ENCODE peak calls at places on chromosomes 11 and 22, in eight cellular contexts. Z, Y, M, Q, E, F, T and H are unnamed samples.

GRCh38 chr11:107747622-107748021 is 35.8 kb upstream of the SLN start:
- DNase-seq in Z (no peak), Y (no peak), M (no peak), Q (peak), E (no peak), F (no peak), T (no peak), H (no peak)

GRCh38 chr22:20031732-20032406 is 11.0 kb downstream of the TANGO2 start:
- DNase-seq in Z (no peak), Y (no peak), M (no peak), Q (no peak), E (no peak), F (peak), T (no peak), H (no peak)

GRCh38 chr11:14012836-14013235 is 50.3 kb downstream of the SPON1 start:
- DNase-seq in Z (no peak), Y (no peak), M (no peak), Q (no peak), E (no peak), F (no peak), T (no peak), H (no peak)

GRCh38 chr11:47716692-47717091 is 1.5 kb upstream of the AGBL2 start:
- DNase-seq in Z (peak), Y (no peak), M (no peak), Q (peak), E (no peak), F (no peak), T (no peak), H (no peak)

GRCh38 chr11:45336136-45336535 is 50.0 kb upstream of the SYT13 start:
- DNase-seq in Z (no peak), Y (no peak), M (no peak), Q (no peak), E (no peak), F (no peak), T (no peak), H (peak)

GRCh38 chr11:124928942-124929663 is 6.7 kb downstream of the HEPACAM start:
- DNase-seq in Z (no peak), Y (no peak), M (no peak), Q (no peak), E (no peak), F (no peak), T (no peak), H (no peak)

GRCh38 chr11:115159122-115159665 is 345.0 kb downstream of the CADM1 start:
- DNase-seq in Z (no peak), Y (no peak), M (no peak), Q (no peak), E (no peak), F (no peak), T (no peak), H (no peak)

GRCh38 chr22:41732096-41732772 is 32.9 kb downstream of the MEI1 start:
- DNase-seq in Z (no peak), Y (no peak), M (no peak), Q (no peak), E (no peak), F (no peak), T (no peak), H (no peak)

GRCh38 chr22:23570681-23571080 is 9.4 kb downstream of the IGLL1 start:
- DNase-seq in Z (no peak), Y (peak), M (no peak), Q (no peak), E (no peak), F (no peak), T (no peak), H (no peak)

GRCh38 chr11:68741536-68741935 is 9.8 kb downstream of the TESMIN start:
- DNase-seq in Z (no peak), Y (no peak), M (no peak), Q (no peak), E (no peak), F (no peak), T (no peak), H (no peak)

GRCh38 chr11:444397-445144 is 2.8 kb upstream of the ANO9 start:
- DNase-seq in Z (no peak), Y (peak), M (no peak), Q (no peak), E (peak), F (no peak), T (no peak), H (no peak)

GRCh38 chr11:132718711-132719641 is 813.3 kb downstream of the OPCML start:
- DNase-seq in Z (no peak), Y (no peak), M (no peak), Q (no peak), E (no peak), F (no peak), T (no peak), H (no peak)

GRCh38 chr11:117970400-117971024 is 15.7 kb upstream of the IL10RA start:
- DNase-seq in Z (no peak), Y (peak), M (no peak), Q (no peak), E (peak), F (no peak), T (no peak), H (no peak)

GRCh38 chr11:44950036-44950624 is 553 bp downstream of the TP53I11 start:
- DNase-seq in Z (no peak), Y (peak), M (peak), Q (peak), E (no peak), F (no peak), T (no peak), H (no peak)

GRCh38 chr11:110704210-110704864 is 7.9 kb downstream of the ARHGAP20 start:
- DNase-seq in Z (no peak), Y (no peak), M (no peak), Q (no peak), E (no peak), F (no peak), T (no peak), H (no peak)

GRCh38 chr11:91749231-91749630 is 475.4 kb upstream of the FAT3 start:
- DNase-seq in Z (no peak), Y (no peak), M (no peak), Q (no peak), E (no peak), F (peak), T (no peak), H (no peak)

GRCh38 chr11:71420455-71421241 is 27.5 kb downstream of the DHCR7 start:
- DNase-seq in Z (peak), Y (no peak), M (peak), Q (peak), E (peak), F (peak), T (no peak), H (no peak)

GRCh38 chr11:96744697-96745096 is 354.9 kb downstream of the JRKL start:
- DNase-seq in Z (no peak), Y (no peak), M (no peak), Q (no peak), E (no peak), F (no peak), T (no peak), H (no peak)

GRCh38 chr11:60098508-60098907 is 10.0 kb downstream of the MS4A2 start:
- DNase-seq in Z (peak), Y (no peak), M (no peak), Q (no peak), E (no peak), F (no peak), T (no peak), H (no peak)

GRCh38 chr11:66725114-66725513 is 3.9 kb downstream of the SPTBN2 start:
- DNase-seq in Z (no peak), Y (no peak), M (no peak), Q (no peak), E (no peak), F (no peak), T (no peak), H (no peak)

GRCh38 chr11:76783901-76784813 is 1.0 kb downstream of the TSKU start:
- DNase-seq in Z (peak), Y (peak), M (peak), Q (peak), E (peak), F (peak), T (no peak), H (peak)

GRCh38 chr11:1305558-1306056 is 3.8 kb downstream of the TOLLIP start:
- DNase-seq in Z (no peak), Y (no peak), M (no peak), Q (no peak), E (no peak), F (no peak), T (no peak), H (peak)

GRCh38 chr11:106950067-106950491 is 68.2 kb downstream of the GUCY1A2 start:
- DNase-seq in Z (no peak), Y (no peak), M (no peak), Q (no peak), E (no peak), F (peak), T (no peak), H (no peak)

DNA sequence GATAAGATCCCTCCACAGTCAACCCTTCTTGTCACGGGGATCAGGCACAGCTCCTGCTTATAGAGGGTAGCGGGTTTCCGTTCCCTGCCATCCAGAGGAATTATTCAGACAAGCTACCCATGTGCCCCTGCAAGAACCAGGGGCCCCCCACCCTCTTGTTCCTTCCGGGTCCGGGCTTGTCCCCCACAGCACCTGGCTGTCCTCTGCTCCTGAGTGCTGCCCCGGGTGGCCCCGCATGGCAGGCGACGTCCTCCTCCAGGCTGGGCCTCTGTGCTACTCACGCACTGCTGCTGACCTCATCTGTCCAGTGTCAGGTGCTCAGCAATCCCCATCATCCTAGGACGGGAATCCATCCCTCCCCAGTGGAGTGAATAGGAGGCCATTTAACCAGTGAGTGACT is 24.7 kb downstream of the CELSR1 start:
- DNase-seq in Z (no peak), Y (no peak), M (no peak), Q (no peak), E (no peak), F (no peak), T (no peak), H (no peak)
- TF ChIP-seq CTCF in Z (no peak), Y (no peak), M (no peak), Q (no peak), E (no peak), F (no peak), T (no peak), H (no peak)

GRCh38 chr11:119888119-119888518 is 159.1 kb upstream of the NECTIN1 start:
- DNase-seq in Z (no peak), Y (peak), M (no peak), Q (no peak), E (no peak), F (no peak), T (no peak), H (no peak)

GRCh38 chr11:119886667-119887230 is 157.7 kb upstream of the NECTIN1 start:
- DNase-seq in Z (no peak), Y (no peak), M (no peak), Q (no peak), E (no peak), F (no peak), T (no peak), H (no peak)

GRCh38 chr11:119882316-119882715 is 153.3 kb upstream of the NECTIN1 start:
- DNase-seq in Z (no peak), Y (no peak), M (no peak), Q (no peak), E (no peak), F (no peak), T (no peak), H (no peak)

GRCh38 chr11:119885861-119886567 is 157.0 kb upstream of the NECTIN1 start:
- DNase-seq in Z (no peak), Y (no peak), M (no peak), Q (no peak), E (no peak), F (no peak), T (no peak), H (no peak)

GRCh38 chr11:119885067-119885466 is 156.1 kb upstream of the NECTIN1 start:
- DNase-seq in Z (no peak), Y (no peak), M (no peak), Q (peak), E (no peak), F (no peak), T (no peak), H (no peak)
- TF ChIP-seq CTCF in Z (no peak), Y (no peak), M (no peak), Q (no peak), E (no peak), F (no peak), T (no peak), H (no peak)

DNA sequence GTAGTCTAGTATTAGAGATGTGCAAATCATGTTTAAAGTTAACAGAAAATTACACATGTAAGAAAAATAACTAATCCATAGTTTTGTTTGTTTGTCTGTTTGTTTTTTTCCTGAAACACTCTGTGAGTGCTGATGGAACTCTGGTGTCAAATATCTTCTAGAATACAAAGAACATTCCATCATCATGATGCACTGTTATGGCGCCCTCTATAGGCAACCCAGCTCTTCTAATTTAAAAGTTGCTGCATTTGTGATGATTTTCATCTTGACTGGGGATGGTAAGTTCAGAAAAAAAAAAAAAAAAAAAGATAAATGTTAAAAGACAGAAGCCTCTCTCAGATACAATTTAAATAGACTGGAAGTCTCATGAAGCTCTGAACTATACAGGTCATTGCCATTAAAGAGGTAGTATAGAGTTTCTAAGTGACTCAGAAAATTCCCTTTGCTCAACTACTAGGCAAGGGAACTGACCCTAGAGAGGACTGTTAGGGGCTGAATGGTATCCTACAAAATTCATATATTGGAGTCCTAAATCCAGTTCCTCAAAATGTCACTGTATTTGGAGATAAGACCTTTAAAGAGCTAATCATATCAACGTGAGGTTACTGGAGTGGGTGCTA is 597.2 kb upstream of the ANO3 start:
- DNase-seq in Z (no peak), Y (no peak), M (peak), Q (peak), E (peak), F (peak), T (no peak), H (no peak)
- TF ChIP-seq CTCF in Z (no peak), Y (peak), M (peak), Q (peak), E (peak), F (peak), T (no peak), H (peak)

GRCh38 chr22:45309422-45310227 is at the start of gene FAM118A:
- DNase-seq in Z (peak), Y (peak), M (peak), Q (peak), E (peak), F (peak), T (peak), H (peak)
- TF ChIP-seq CTCF in Z (no peak), Y (peak), M (no peak), Q (no peak), E (no peak), F (no peak), T (peak), H (peak)

GRCh38 chr22:30212363-30212995 is 34.1 kb downstream of the LIF start:
- DNase-seq in Z (peak), Y (peak), M (no peak), Q (no peak), E (peak), F (peak), T (no peak), H (no peak)

GRCh38 chr22:30211124-30211820 is 35.3 kb downstream of the LIF start:
- DNase-seq in Z (no peak), Y (peak), M (no peak), Q (no peak), E (no peak), F (no peak), T (no peak), H (no peak)

GRCh38 chr22:30210235-30210831 is 36.2 kb downstream of the LIF start:
- DNase-seq in Z (peak), Y (peak), M (no peak), Q (no peak), E (peak), F (peak), T (no peak), H (no peak)

GRCh38 chr22:30214703-30215405 is 31.7 kb downstream of the LIF start:
- DNase-seq in Z (no peak), Y (no peak), M (no peak), Q (no peak), E (no peak), F (no peak), T (no peak), H (no peak)

GRCh38 chr22:30212996-30213441 is 33.5 kb downstream of the LIF start:
- DNase-seq in Z (no peak), Y (peak), M (no peak), Q (no peak), E (peak), F (no peak), T (no peak), H (no peak)
- TF ChIP-seq CTCF in Z (no peak), Y (no peak), M (no peak), Q (no peak), E (no peak), F (no peak), T (no peak), H (no peak)

GRCh38 chr11:79269923-79270322 is 170.9 kb downstream of the TENM4 start:
- DNase-seq in Z (no peak), Y (no peak), M (no peak), Q (no peak), E (no peak), F (no peak), T (no peak), H (no peak)
- TF ChIP-seq CTCF in Z (no peak), Y (no peak), M (no peak), Q (no peak), E (no peak), F (no peak), T (no peak), H (no peak)